ENCODE peak calls at places on chromosomes 3 and 15, in five cellular contexts. W is natural killer cell, T is tibial nerve, O is Calu3, A is GM20000. X is an unnamed sample.
A peak's percentile ranks its signal among the peaks of the same experiment; 100 is the strongest.

GRCh38 chr15:59313703-59314332 is 58.9 kb downstream of the MYO1E start:
- DNase-seq in W (no peak), T (peak; percentile 41), O (peak; percentile 86), A (peak; percentile 54), X (peak; percentile 25)

GRCh38 chr3:149204390-149204991 is 17.1 kb downstream of the CP start:
- DNase-seq in W (no peak), T (no peak), O (peak; percentile 34), A (no peak), X (no peak)

GRCh38 chr3:21542656-21543379 is 208.2 kb downstream of the ZNF385D start:
- DNase-seq in W (no peak), T (no peak), O (no peak), A (no peak), X (no peak)

GRCh38 chr3:194405756-194406155 is 6.7 kb upstream of the GP5 start:
- DNase-seq in W (no peak), T (no peak), O (no peak), A (no peak), X (no peak)

GRCh38 chr3:186208328-186208989 is 99.6 kb upstream of the ETV5 start:
- DNase-seq in W (no peak), T (no peak), O (no peak), A (no peak), X (no peak)

GRCh38 chr3:127814325-127814781 is 8.0 kb downstream of the MGLL start:
- DNase-seq in W (no peak), T (no peak), O (no peak), A (no peak), X (no peak)

GRCh38 chr3:90055721-90056120 is 948.3 kb downstream of the EPHA3 start:
- DNase-seq in W (no peak), T (no peak), O (no peak), A (no peak), X (no peak)

GRCh38 chr15:32641517-32642059 is at the start of gene SCG5:
- DNase-seq in W (no peak), T (no peak), O (no peak), A (no peak), X (peak; percentile 46)

GRCh38 chr15:23472033-23472432 is 25.0 kb upstream of the GOLGA6L2 start:
- DNase-seq in W (no peak), T (no peak), O (no peak), A (no peak), X (no peak)

GRCh38 chr15:98786706-98787105 is 138.4 kb downstream of the IGF1R start:
- DNase-seq in W (no peak), T (no peak), O (no peak), A (no peak), X (no peak)

GRCh38 chr15:23877502-23878412 is 190.7 kb upstream of the NDN start:
- DNase-seq in W (no peak), T (no peak), O (no peak), A (peak; percentile 17), X (peak; percentile 77)

GRCh38 chr3:141905129-141905528 is 28.7 kb downstream of the ATP1B3 start:
- DNase-seq in W (no peak), T (no peak), O (no peak), A (no peak), X (no peak)

GRCh38 chr3:99892332-99892731 is 74.7 kb downstream of the CMSS1 start:
- DNase-seq in W (no peak), T (no peak), O (no peak), A (no peak), X (no peak)

GRCh38 chr15:63365004-63365555 is 16.6 kb downstream of the CA12 start:
- DNase-seq in W (no peak), T (no peak), O (no peak), A (no peak), X (no peak)

GRCh38 chr3:48429416-48430358 is at the start of gene PLXNB1:
- DNase-seq in W (peak; percentile 45), T (peak; percentile 82), O (peak; percentile 91), A (peak; percentile 90), X (peak; percentile 63)

GRCh38 chr3:123138819-123139517 is 62.8 kb upstream of the SEC22A start:
- DNase-seq in W (no peak), T (no peak), O (no peak), A (no peak), X (no peak)

GRCh38 chr3:103767635-103768034 is 1332.8 kb downstream of the ZPLD1 start:
- DNase-seq in W (no peak), T (no peak), O (no peak), A (no peak), X (no peak)

GRCh38 chr15:44545934-44546802 is 9.2 kb downstream of the EIF3J start:
- DNase-seq in W (no peak), T (no peak), O (no peak), A (peak; percentile 39), X (no peak)

GRCh38 chr3:40899286-40899712 is 300.0 kb upstream of the CTNNB1 start:
- DNase-seq in W (no peak), T (no peak), O (no peak), A (no peak), X (no peak)

GRCh38 chr3:130850044-130850797 is 43.7 kb upstream of the ATP2C1 start:
- DNase-seq in W (no peak), T (peak; percentile 17), O (peak; percentile 72), A (peak; percentile 62), X (no peak)

GRCh38 chr15:98562361-98562791 is 86.0 kb upstream of the IGF1R start:
- DNase-seq in W (no peak), T (no peak), O (no peak), A (no peak), X (no peak)

GRCh38 chr15:29356807-29357206 is 87.2 kb upstream of the NSMCE3 start:
- DNase-seq in W (no peak), T (no peak), O (no peak), A (no peak), X (no peak)

GRCh38 chr15:76936671-76937070 is 5.1 kb downstream of the RCN2 start:
- DNase-seq in W (no peak), T (no peak), O (no peak), A (no peak), X (no peak)

GRCh38 chr3:122409392-122409791 is 6.5 kb downstream of the WDR5B start:
- DNase-seq in W (no peak), T (no peak), O (no peak), A (no peak), X (no peak)

GRCh38 chr3:163561151-163561550 is 1517.1 kb downstream of the SI start:
- DNase-seq in W (no peak), T (no peak), O (no peak), A (no peak), X (no peak)

GRCh38 chr15:91471410-91471993 is 371.4 kb downstream of the SV2B start:
- DNase-seq in W (no peak), T (no peak), O (no peak), A (no peak), X (no peak)

GRCh38 chr15:70199124-70199482 is 101.4 kb upstream of the TLE3 start:
- DNase-seq in W (no peak), T (no peak), O (no peak), A (no peak), X (no peak)

GRCh38 chr15:82964890-82965289 is 12.4 kb upstream of the HOMER2 start:
- DNase-seq in W (no peak), T (no peak), O (no peak), A (no peak), X (no peak)

GRCh38 chr15:48596841-48597240 is 48.7 kb downstream of the FBN1 start:
- DNase-seq in W (no peak), T (no peak), O (no peak), A (no peak), X (no peak)

GRCh38 chr15:93180128-93180527 is 91.1 kb upstream of the RGMA start:
- DNase-seq in W (no peak), T (no peak), O (no peak), A (no peak), X (no peak)

GRCh38 chr3:134978658-134979057 is 183.6 kb downstream of the EPHB1 start:
- DNase-seq in W (no peak), T (no peak), O (no peak), A (no peak), X (no peak)

GRCh38 chr3:151468284-151468917 is 7.5 kb upstream of the IGSF10 start:
- DNase-seq in W (no peak), T (peak; percentile 66), O (peak; percentile 78), A (peak; percentile 66), X (no peak)

GRCh38 chr15:70245932-70246622 is 148.4 kb upstream of the TLE3 start:
- DNase-seq in W (peak; percentile 16), T (no peak), O (peak; percentile 65), A (no peak), X (no peak)

GRCh38 chr3:178084938-178085816 is 451.1 kb upstream of the KCNMB2 start:
- DNase-seq in W (no peak), T (peak; percentile 70), O (no peak), A (no peak), X (peak; percentile 68)

GRCh38 chr15:68537097-68537496 is 41.7 kb upstream of the CORO2B start:
- DNase-seq in W (no peak), T (no peak), O (no peak), A (no peak), X (no peak)

GRCh38 chr15:64426845-64427465 is 33.4 kb upstream of the ZNF609 start:
- DNase-seq in W (no peak), T (peak; percentile 7), O (peak; percentile 6), A (no peak), X (no peak)
- TF ChIP-seq CTCF in W (no peak), T (peak; percentile 11), O (no peak), A (no peak), X (no peak)

GRCh38 chr15:55168350-55168974 is 28.3 kb downstream of the RSL24D1 start:
- DNase-seq in W (peak; percentile 27), T (peak; percentile 8), O (peak; percentile 83), A (peak; percentile 64), X (peak; percentile 27)
- TF ChIP-seq CTCF in W (peak; percentile 79), T (peak; percentile 46), O (peak; percentile 90), A (peak; percentile 71), X (peak; percentile 69)

DNA sequence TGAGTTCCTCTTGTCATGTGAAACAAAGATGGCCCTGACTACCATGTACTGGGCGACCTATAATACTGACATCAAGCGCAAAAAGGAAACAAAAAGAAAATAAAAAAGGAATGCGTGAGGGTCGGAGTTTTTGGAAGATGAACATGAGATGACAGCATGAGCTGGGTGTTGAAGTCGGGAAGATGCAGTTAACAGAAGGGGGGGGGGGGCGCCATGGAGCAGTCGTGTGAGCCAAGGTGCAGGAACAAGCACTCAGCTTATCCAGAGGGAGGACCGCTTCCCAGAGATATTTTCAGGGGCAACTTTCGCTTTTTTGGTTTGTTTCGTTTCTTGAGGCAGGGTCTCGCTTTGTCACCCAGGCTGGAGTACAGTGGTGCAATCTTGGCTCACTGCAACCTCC is 110.2 kb downstream of the RORA start:
- DNase-seq in W (no peak), T (no peak), O (no peak), A (no peak), X (no peak)
- TF ChIP-seq CTCF in W (no peak), T (no peak), O (no peak), A (no peak), X (no peak)

GRCh38 chr3:72033709-72034428 is 248.9 kb upstream of the PROK2 start:
- DNase-seq in W (no peak), T (no peak), O (no peak), A (no peak), X (no peak)

GRCh38 chr3:72032435-72033118 is 247.6 kb upstream of the PROK2 start:
- DNase-seq in W (no peak), T (no peak), O (no peak), A (no peak), X (no peak)

GRCh38 chr3:72034956-72035355 is 250.0 kb upstream of the PROK2 start:
- DNase-seq in W (no peak), T (no peak), O (no peak), A (no peak), X (no peak)

GRCh38 chr3:72035606-72036005 is 250.7 kb upstream of the PROK2 start:
- DNase-seq in W (no peak), T (no peak), O (no peak), A (no peak), X (no peak)

GRCh38 chr3:72031581-72031980 is 246.6 kb upstream of the PROK2 start:
- DNase-seq in W (no peak), T (peak; percentile 14), O (no peak), A (no peak), X (no peak)
- TF ChIP-seq CTCF in W (no peak), T (no peak), O (no peak), A (no peak), X (no peak)

X was measured in mesothelial cell of epicardium.